ENCODE peak calls at places on chromosome 20, in nine cellular contexts. G, Q, N, A, R, F, B, H and M are unnamed samples.

GRCh38 chr20:38791940-38792339 is 13.6 kb upstream of the PPP1R16B start:
- DNase-seq in F (no peak), Q (no peak), B (no peak), G (no peak), R (no peak), A (no peak), N (no peak), H (no peak), M (no peak)

GRCh38 chr20:20832715-20833114 is 120.3 kb upstream of the RALGAPA2 start:
- DNase-seq in Q (no peak), B (no peak), G (no peak), N (no peak), F (peak), H (no peak), A (no peak), R (no peak), M (no peak)

GRCh38 chr20:47438464-47439381 is 63.0 kb upstream of the NCOA3 start:
- DNase-seq in Q (no peak), F (peak), R (no peak), H (no peak), N (peak), A (no peak), G (no peak), B (no peak), M (no peak)

GRCh38 chr20:14142964-14143627 is 147.8 kb downstream of the MACROD2 start:
- DNase-seq in G (no peak), Q (peak), R (no peak), H (no peak), N (no peak), F (no peak), A (no peak), B (peak), M (no peak)

GRCh38 chr20:56897318-56897962 is 268.3 kb downstream of the TFAP2C start:
- DNase-seq in G (no peak), B (no peak), F (no peak), N (no peak), H (no peak), R (no peak), Q (no peak), A (no peak), M (no peak)

GRCh38 chr20:10978019-10978702 is 304.4 kb upstream of the JAG1 start:
- DNase-seq in R (no peak), N (no peak), H (no peak), G (no peak), Q (no peak), B (no peak), F (no peak), A (no peak), M (no peak)

GRCh38 chr20:47765715-47766594 is 19.3 kb downstream of the SULF2 start:
- DNase-seq in G (no peak), A (no peak), Q (no peak), F (no peak), R (no peak), B (peak), N (no peak), H (no peak), M (no peak)

GRCh38 chr20:32793059-32793458 is 26.7 kb upstream of the MAPRE1 start:
- DNase-seq in G (no peak), N (no peak), H (no peak), R (no peak), B (no peak), A (no peak), F (no peak), Q (no peak), M (no peak)

GRCh38 chr20:21189761-21190523 is 64.1 kb downstream of the KIZ start:
- DNase-seq in G (no peak), A (no peak), N (no peak), B (no peak), H (no peak), Q (no peak), F (no peak), R (peak), M (no peak)

GRCh38 chr20:44092551-44093248 is 94.3 kb downstream of the JPH2 start:
- DNase-seq in F (peak), B (peak), A (peak), N (peak), Q (no peak), G (peak), R (no peak), H (no peak), M (peak)

GRCh38 chr20:38880952-38881735 is 45.1 kb upstream of the FAM83D start:
- DNase-seq in N (no peak), G (no peak), R (no peak), H (no peak), A (no peak), Q (no peak), B (no peak), F (no peak), M (no peak)

GRCh38 chr20:25226433-25227316 is 21.2 kb upstream of the PYGB start:
- DNase-seq in R (no peak), F (peak), Q (no peak), H (no peak), B (peak), A (no peak), G (no peak), N (no peak), M (no peak)